ENCODE peak calls at places on chromosomes 12 and 14, in six cellular contexts. S, V, R, E, K and P are unnamed samples.

GRCh38 chr12:79635676-79636075 is 55.1 kb downstream of the PAWR start:
- DNase-seq in S (peak; percentile 35), V (no peak), E (no peak), R (peak; percentile 80), K (no peak), P (no peak)

GRCh38 chr12:1972856-1973317 is 31.4 kb downstream of the DCP1B start:
- DNase-seq in R (no peak), S (peak; percentile 27), V (no peak), E (peak; percentile 27), K (peak; percentile 42), P (no peak)

GRCh38 chr12:91910871-91911388 is 234.7 kb downstream of the BTG1 start:
- DNase-seq in K (no peak), E (no peak), R (no peak), V (no peak), S (no peak), P (no peak)

GRCh38 chr14:85527006-85527405 is 2.9 kb upstream of the FLRT2 start:
- DNase-seq in S (no peak), R (no peak), V (no peak), K (no peak), E (no peak), P (no peak)

GRCh38 chr12:7129647-7130536 is at the start of gene CLSTN3:
- DNase-seq in V (peak; percentile 91), S (peak; percentile 57), K (peak; percentile 84), R (peak; percentile 54), E (peak; percentile 75), P (peak; percentile 77)

GRCh38 chr14:83826838-83827237 is 1703.1 kb upstream of the FLRT2 start:
- DNase-seq in E (no peak), K (no peak), R (no peak), V (no peak), S (peak; percentile 44), P (no peak)

GRCh38 chr12:120321382-120322202 is 6.0 kb downstream of the PLA2G1B start:
- DNase-seq in E (no peak), K (no peak), R (no peak), S (no peak), V (no peak), P (no peak)

GRCh38 chr14:87712386-87713113 is 280.4 kb downstream of the GALC start:
- DNase-seq in V (no peak), R (no peak), K (no peak), E (no peak), S (no peak), P (no peak)

GRCh38 chr12:575129-575502 is 88.1 kb downstream of the NINJ2 start:
- DNase-seq in K (peak; percentile 1), V (no peak), R (no peak), S (no peak), E (no peak), P (no peak)

GRCh38 chr12:9115731-9116689 is at the start of gene A2M:
- DNase-seq in K (no peak), V (no peak), R (no peak), S (no peak), E (peak; percentile 28), P (no peak)

GRCh38 chr12:5923043-5923605 is 21.9 kb downstream of the ANO2 start:
- DNase-seq in V (no peak), E (no peak), R (no peak), K (no peak), S (no peak), P (no peak)

GRCh38 chr12:27434673-27435565 is 11.6 kb upstream of the SMCO2 start:
- DNase-seq in S (peak; percentile 18), V (no peak), E (no peak), R (no peak), K (no peak), P (no peak)

GRCh38 chr14:67071506-67071905 is 117.7 kb upstream of the GARIN2 start:
- DNase-seq in R (no peak), V (no peak), S (no peak), K (no peak), E (no peak), P (no peak)

GRCh38 chr14:98249057-98249456 is 1022.9 kb downstream of the BCL11B start:
- DNase-seq in R (no peak), V (no peak), K (no peak), S (no peak), E (no peak), P (no peak)

GRCh38 chr14:64727551-64728071 is 23.4 kb downstream of the PLEKHG3 start:
- DNase-seq in E (no peak), R (no peak), V (no peak), K (peak; percentile 26), S (no peak), P (no peak)

GRCh38 chr14:31934767-31935266 is 142.3 kb upstream of the ARHGAP5 start:
- DNase-seq in E (peak; percentile 58), S (peak; percentile 35), K (no peak), R (no peak), V (no peak), P (no peak)

GRCh38 chr14:31261859-31262739 is 54.5 kb upstream of the HECTD1 start:
- DNase-seq in S (peak; percentile 59), V (no peak), E (peak; percentile 83), K (no peak), R (peak; percentile 76), P (no peak)

GRCh38 chr12:90253674-90254181 is 545.1 kb upstream of the ATP2B1 start:
- DNase-seq in S (peak; percentile 96), K (peak; percentile 37), R (peak; percentile 65), V (peak; percentile 71), E (peak; percentile 69), P (peak; percentile 40)

GRCh38 chr14:64504310-64504896 is at the start of gene ZBTB1:
- DNase-seq in K (peak; percentile 82), E (peak; percentile 54), V (peak; percentile 97), S (peak; percentile 90), R (peak; percentile 67), P (no peak)

GRCh38 chr12:95173392-95174251 is 43.6 kb downstream of the FGD6 start:
- DNase-seq in V (no peak), K (peak; percentile 62), E (peak; percentile 78), R (peak; percentile 40), S (peak; percentile 73), P (no peak)

GRCh38 chr12:92297932-92298681 is 152.5 kb upstream of the BTG1 start:
- DNase-seq in R (no peak), K (no peak), E (peak; percentile 24), S (peak; percentile 83), V (no peak), P (no peak)

GRCh38 chr12:109193896-109194295 is 77.5 kb downstream of the ACACB start:
- DNase-seq in K (no peak), V (no peak), S (no peak), R (no peak), E (no peak), P (no peak)

GRCh38 chr12:9049520-9050133 is 60.3 kb downstream of the KLRG1 start:
- DNase-seq in E (no peak), S (peak; percentile 26), R (peak; percentile 52), V (no peak), K (no peak), P (no peak)

GRCh38 chr14:47207636-47208035 is 467.8 kb downstream of the MDGA2 start:
- DNase-seq in R (no peak), S (no peak), K (no peak), V (no peak), E (no peak), P (no peak)
- TF ChIP-seq CTCF in R (no peak), S (peak; percentile 19), K (peak; percentile 16), V (no peak), E (no peak), P (no peak)

GRCh38 chr12:118436002-118436724 is 59.8 kb downstream of the SUDS3 start:
- DNase-seq in V (no peak), S (no peak), K (no peak), R (no peak), E (no peak), P (no peak)
- TF ChIP-seq CTCF in V (no peak), S (peak; percentile 17), K (peak; percentile 41), R (no peak), E (no peak), P (no peak)

GRCh38 chr14:75049731-75050201 is 1.5 kb downstream of the MLH3 start:
- DNase-seq in R (peak; percentile 34), V (no peak), K (no peak), S (no peak), E (no peak), P (no peak)

GRCh38 chr14:75051556-75051899 is 261 bp upstream of the MLH3 start:
- DNase-seq in V (no peak), K (no peak), E (no peak), R (peak; percentile 38), S (no peak), P (no peak)

GRCh38 chr14:75053396-75054289 is 2.4 kb upstream of the MLH3 start:
- DNase-seq in S (peak; percentile 69), R (peak; percentile 29), K (no peak), V (no peak), E (no peak), P (no peak)

GRCh38 chr14:75049136-75049535 is 2.1 kb downstream of the MLH3 start:
- DNase-seq in E (peak; percentile 29), K (no peak), V (no peak), R (peak; percentile 34), S (no peak), P (no peak)

DNA sequence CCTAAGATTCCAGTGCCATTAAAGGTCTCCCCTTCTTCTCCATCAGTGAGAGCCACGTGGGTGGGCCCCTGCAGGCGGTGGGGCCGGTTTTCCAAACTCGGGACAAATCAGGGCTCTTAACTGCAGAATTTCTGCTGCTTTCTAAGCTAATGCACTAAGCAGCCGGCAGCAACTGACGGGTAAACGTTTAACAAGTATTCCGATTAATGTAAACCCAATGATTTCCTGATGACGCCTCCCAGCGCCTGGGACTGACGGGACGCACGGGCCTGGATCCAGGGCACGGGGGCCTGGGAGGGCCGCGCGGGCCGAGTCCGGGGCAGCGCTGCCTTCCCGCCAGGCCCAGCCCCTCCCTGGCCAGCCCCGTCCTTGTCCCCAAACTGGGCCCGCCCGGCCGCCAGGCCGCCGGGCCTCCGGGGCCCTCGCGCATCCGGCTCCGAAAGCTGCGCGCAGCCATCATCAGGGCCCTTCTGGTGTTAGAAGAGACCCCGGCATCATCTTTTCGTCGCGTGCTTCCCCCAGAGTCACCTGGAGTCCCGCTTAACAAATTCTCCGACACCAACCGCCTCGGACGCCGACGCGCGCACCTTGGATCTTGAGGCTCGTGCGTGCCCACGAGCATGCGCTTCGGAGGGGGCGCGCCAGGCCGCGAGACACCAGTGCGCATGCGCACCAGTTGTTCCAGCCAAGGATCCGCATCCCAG is at the start of gene MLH3:
- DNase-seq in V (peak; percentile 94), S (peak; percentile 62), R (peak; percentile 79), K (peak; percentile 80), E (peak; percentile 67), P (peak; percentile 75)
- TF ChIP-seq CTCF in V (no peak), S (no peak), R (peak; percentile 5), K (peak; percentile 14), E (no peak), P (no peak)

GRCh38 chr14:40252817-40253447 is 820.7 kb upstream of the FBXO33 start:
- DNase-seq in S (no peak), E (no peak), V (no peak), K (no peak), R (no peak), P (no peak)
- TF ChIP-seq CTCF in S (no peak), E (no peak), V (no peak), K (no peak), R (no peak), P (no peak)

DNA sequence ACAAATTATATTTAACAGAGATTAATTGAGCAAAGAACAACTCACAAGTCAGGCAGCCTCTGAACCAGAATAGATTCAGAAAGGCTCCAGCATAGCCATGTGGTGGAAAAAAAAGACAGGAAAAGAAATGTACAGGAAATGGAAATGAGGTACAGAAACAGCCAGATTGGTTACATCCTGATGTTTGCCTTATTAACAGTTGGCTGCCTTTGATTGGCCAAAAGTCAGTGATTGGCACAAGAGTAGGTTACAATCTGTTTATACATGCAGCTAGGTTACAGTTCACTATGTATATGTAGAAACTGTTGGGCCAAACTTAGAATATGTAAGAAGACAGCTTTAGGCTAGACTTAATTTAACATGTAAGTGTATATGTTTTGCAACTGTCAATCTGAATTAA is 118.8 kb downstream of the UNC79 start:
- DNase-seq in S (no peak), E (no peak), V (no peak), R (no peak), K (no peak), P (no peak)
- TF ChIP-seq CTCF in S (no peak), E (no peak), V (no peak), R (no peak), K (no peak), P (no peak)